ENCODE peak calls at places on chromosomes 6 and 20, in five cellular contexts. Q is sigmoid colon, H is fibroblast of the aortic adventitia, J is BE2C, R is mammary epithelial cell. M is an unnamed sample.

GRCh38 chr6:80145921-80146320 is 39.5 kb downstream of the BCKDHB start:
- DNase-seq in Q (no peak), H (no peak), J (no peak), R (no peak), M (no peak)

GRCh38 chr6:55898342-55898741 is 23.0 kb upstream of the BMP5 start:
- DNase-seq in Q (no peak), H (peak), J (no peak), R (no peak), M (no peak)

GRCh38 chr6:3808759-3809514 is 40.2 kb upstream of the FAM50B start:
- DNase-seq in Q (peak), H (peak), J (no peak), R (peak), M (peak)

GRCh38 chr20:16599257-16599656 is 26.0 kb upstream of the KIF16B start:
- DNase-seq in Q (no peak), H (no peak), J (no peak), R (no peak), M (no peak)

GRCh38 chr20:58718729-58719128 is 26.1 kb downstream of the NPEPL1 start:
- DNase-seq in Q (peak), H (no peak), J (no peak), R (no peak), M (no peak)

GRCh38 chr6:138795809-138796469 is at the start of gene ECT2L:
- DNase-seq in Q (peak), H (peak), J (no peak), R (peak), M (peak)

GRCh38 chr20:62704341-62704948 is 4.2 kb upstream of the NTSR1 start:
- DNase-seq in Q (peak), H (peak), J (peak), R (peak), M (peak)

GRCh38 chr6:30494275-30494990 is 5.1 kb downstream of the HLA-E start:
- DNase-seq in Q (no peak), H (no peak), J (no peak), R (no peak), M (no peak)

GRCh38 chr20:49283703-49284625 is 6.1 kb upstream of the ZNFX1 start:
- DNase-seq in Q (no peak), H (no peak), J (no peak), R (no peak), M (no peak)

GRCh38 chr6:2810092-2810671 is 31.5 kb downstream of the SERPINB1 start:
- DNase-seq in Q (no peak), H (no peak), J (no peak), R (peak), M (peak)

GRCh38 chr20:32737371-32738223 is 5.7 kb downstream of the COMMD7 start:
- DNase-seq in Q (no peak), H (peak), J (no peak), R (peak), M (peak)

GRCh38 chr6:88750936-88751335 is 212.5 kb downstream of the RNGTT start:
- DNase-seq in Q (no peak), H (no peak), J (no peak), R (no peak), M (no peak)

DNA sequence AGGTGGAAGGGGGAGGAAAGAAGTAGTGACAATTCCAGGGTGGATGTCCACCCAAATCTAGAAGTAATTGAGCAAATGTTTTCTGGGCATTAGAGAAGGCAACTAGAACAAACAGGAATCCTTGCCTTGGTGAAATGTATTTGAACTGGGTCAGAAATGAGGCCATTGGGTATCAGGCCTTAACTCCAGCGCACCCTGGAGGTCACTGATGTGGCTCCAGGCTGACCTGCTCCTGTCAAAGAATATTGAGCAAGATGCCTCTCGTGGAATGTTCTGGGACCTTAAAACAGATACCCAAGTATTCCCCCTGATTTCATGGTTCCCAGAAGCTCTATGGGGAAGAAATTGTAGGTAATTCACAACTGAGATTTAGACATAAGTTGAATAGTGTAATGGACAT is 6.9 kb downstream of the HLA-DPB1 start:
- DNase-seq in Q (no peak), H (peak), J (no peak), R (no peak), M (peak)
- TF ChIP-seq CTCF in Q (peak), H (peak), J (peak), R (peak), M (peak)

GRCh38 chr6:26457407-26457795 is 354 bp upstream of the BTN2A1 start:
- DNase-seq in Q (peak), H (no peak), J (peak), R (no peak), M (no peak)
- H3K4me3 ChIP-seq in Q (peak), H (peak), J (peak), R (peak), M (peak)

GRCh38 chr6:15606347-15606746 is 56.5 kb downstream of the DTNBP1 start:
- DNase-seq in Q (no peak), H (no peak), J (no peak), R (no peak), M (no peak)
- TF ChIP-seq CTCF in Q (no peak), H (no peak), J (no peak), R (no peak), M (no peak)

GRCh38 chr20:21570285-21570992 is 56.6 kb upstream of the NKX2-2 start:
- DNase-seq in Q (no peak), H (no peak), J (no peak), R (no peak), M (no peak)
- H3K4me3 ChIP-seq in Q (no peak), H (no peak), J (no peak), R (no peak), M (no peak)

GRCh38 chr6:48113130-48113529 is 2.1 kb upstream of the PTCHD4 start:
- DNase-seq in Q (no peak), H (no peak), J (no peak), R (no peak), M (no peak)
- TF ChIP-seq CTCF in Q (no peak), H (no peak), J (no peak), R (no peak), M (no peak)

DNA sequence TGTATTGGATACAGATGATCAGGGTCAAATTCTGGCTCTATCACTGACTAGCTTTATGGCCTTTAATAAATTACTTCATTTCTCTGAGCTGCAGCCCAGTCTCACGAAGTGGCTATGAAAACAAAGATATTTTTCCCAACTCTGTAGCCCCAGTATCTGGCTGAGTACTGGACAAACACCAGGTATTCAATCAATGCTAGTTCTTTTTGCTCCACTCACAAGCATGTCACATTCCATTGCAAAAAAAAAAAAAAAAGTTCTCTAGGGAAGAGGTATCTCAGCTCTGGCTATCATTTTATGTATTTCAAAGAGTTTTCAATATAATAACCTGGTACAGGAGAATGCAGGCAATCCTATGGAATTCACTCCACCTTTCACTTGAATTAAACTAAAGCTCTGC is 3.1 kb downstream of the CHD6 start:
- DNase-seq in Q (no peak), H (no peak), J (no peak), R (no peak), M (no peak)
- H3K4me3 ChIP-seq in Q (no peak), H (no peak), J (no peak), R (no peak), M (no peak)

GRCh38 chr20:45383131-45383530 is 5.0 kb upstream of the TP53TG5 start:
- DNase-seq in Q (no peak), H (peak), J (no peak), R (no peak), M (peak)
- TF ChIP-seq CTCF in Q (no peak), H (no peak), J (no peak), R (no peak), M (no peak)